ENCODE peak calls at places on chromosomes 3 and 15, in four cellular contexts. Q is left cardiac atrium, P is DMS153, K is HEK293T. D is an unnamed sample.

GRCh38 chr15:84981711-84982300 is at the start of gene PDE8A:
- DNase-seq in Q (peak), P (no peak), K (peak), D (peak)

GRCh38 chr15:87623832-87624231 is 632.7 kb downstream of the NTRK3 start:
- DNase-seq in Q (no peak), P (no peak), K (no peak), D (no peak)

GRCh38 chr3:42013652-42014442 is 51.9 kb upstream of the ULK4 start:
- DNase-seq in Q (peak), P (no peak), K (peak), D (peak)

GRCh38 chr15:63244399-63244798 is 33.0 kb upstream of the APH1B start:
- DNase-seq in Q (no peak), P (no peak), K (no peak), D (peak)

GRCh38 chr15:41866872-41867579 is 26.8 kb downstream of the SPTBN5 start:
- DNase-seq in Q (no peak), P (no peak), K (no peak), D (no peak)

GRCh38 chr15:29852201-29852600 is 29.9 kb upstream of the TJP1 start:
- DNase-seq in Q (no peak), P (no peak), K (no peak), D (no peak)

GRCh38 chr3:141341536-141341935 is 26.8 kb upstream of the ZBTB38 start:
- DNase-seq in Q (no peak), P (no peak), K (no peak), D (no peak)

GRCh38 chr15:92899910-92900711 is at the start of gene CHD2:
- DNase-seq in Q (peak), P (peak), K (peak), D (peak)

GRCh38 chr3:126961191-126961790 is 21.6 kb upstream of the PLXNA1 start:
- DNase-seq in Q (peak), P (no peak), K (no peak), D (peak)

GRCh38 chr3:37689645-37690356 is 171.9 kb upstream of the CTDSPL start:
- DNase-seq in Q (no peak), P (no peak), K (no peak), D (no peak)

GRCh38 chr3:196108075-196108743 is 26.3 kb upstream of the TFRC start:
- DNase-seq in Q (no peak), P (no peak), K (no peak), D (no peak)

GRCh38 chr3:95254771-95255170 is 1191.9 kb downstream of the NSUN3 start:
- DNase-seq in Q (no peak), P (no peak), K (no peak), D (no peak)

GRCh38 chr3:160226026-160226739 is 961 bp downstream of the C3orf80 start:
- DNase-seq in Q (peak), P (no peak), K (peak), D (no peak)

GRCh38 chr15:58369261-58369699 is 62.5 kb upstream of the LIPC start:
- DNase-seq in Q (no peak), P (no peak), K (no peak), D (peak)

GRCh38 chr3:157916672-157917071 is 189.5 kb downstream of the SHOX2 start:
- DNase-seq in Q (no peak), P (no peak), K (no peak), D (peak)

GRCh38 chr3:133527306-133527705 is 46.2 kb upstream of the CDV3 start:
- DNase-seq in Q (no peak), P (peak), K (no peak), D (peak)

GRCh38 chr3:53347261-53348064 is at the start of gene DCP1A:
- DNase-seq in Q (peak), P (peak), K (peak), D (peak)

GRCh38 chr3:71416868-71417267 is 166.7 kb downstream of the FOXP1 start:
- DNase-seq in Q (no peak), P (no peak), K (peak), D (no peak)

GRCh38 chr3:62203152-62203551 is 170.2 kb downstream of the FEZF2 start:
- DNase-seq in Q (no peak), P (no peak), K (no peak), D (no peak)

GRCh38 chr3:192571197-192571791 is 156.0 kb downstream of the FGF12 start:
- DNase-seq in Q (peak), P (peak), K (peak), D (peak)

GRCh38 chr3:39665441-39665840 is 144.0 kb upstream of the MYRIP start:
- DNase-seq in Q (no peak), P (no peak), K (no peak), D (no peak)

GRCh38 chr3:179149239-179149887 is 1.2 kb downstream of the PIK3CA start:
- DNase-seq in Q (no peak), P (no peak), K (no peak), D (peak)

GRCh38 chr3:117553461-117553860 is 843.9 kb downstream of the TUSC7 start:
- DNase-seq in Q (no peak), P (no peak), K (no peak), D (peak)

GRCh38 chr3:109224333-109224732 is 87.8 kb downstream of the C3orf85 start:
- DNase-seq in Q (no peak), P (peak), K (peak), D (no peak)

GRCh38 chr15:64686130-64686735 is 89.2 kb downstream of the RBPMS2 start:
- DNase-seq in Q (no peak), P (no peak), K (peak), D (peak)

GRCh38 chr3:130661116-130661515 is 85.5 kb downstream of the PIK3R4 start:
- DNase-seq in Q (no peak), P (no peak), K (no peak), D (no peak)

GRCh38 chr3:81097894-81098293 is 663.6 kb downstream of the GBE1 start:
- DNase-seq in Q (no peak), P (no peak), K (no peak), D (no peak)

GRCh38 chr15:41932939-41933725 is 39.2 kb downstream of the EHD4 start:
- DNase-seq in Q (no peak), P (no peak), K (no peak), D (no peak)

GRCh38 chr3:193996641-193997089 is 139.3 kb upstream of the HES1 start:
- DNase-seq in Q (no peak), P (no peak), K (no peak), D (peak)

GRCh38 chr15:45854455-45855202 is 219.8 kb downstream of the SQOR start:
- DNase-seq in Q (no peak), P (no peak), K (no peak), D (no peak)

GRCh38 chr15:56042523-56042922 is 49.1 kb upstream of the NEDD4 start:
- DNase-seq in Q (no peak), P (no peak), K (no peak), D (no peak)

GRCh38 chr3:168096210-168096795 is 579 bp upstream of the GOLIM4 start:
- DNase-seq in Q (peak), P (peak), K (peak), D (peak)

GRCh38 chr3:135908225-135908624 is 57.3 kb upstream of the PPP2R3A start:
- DNase-seq in Q (no peak), P (peak), K (no peak), D (peak)

GRCh38 chr3:10122724-10123123 is 7.2 kb downstream of the BRK1 start:
- DNase-seq in Q (no peak), P (no peak), K (no peak), D (no peak)

GRCh38 chr15:66906660-66907059 is 158.7 kb upstream of the SMAD3 start:
- DNase-seq in Q (no peak), P (no peak), K (no peak), D (no peak)

GRCh38 chr15:100635406-100636071 is 33.1 kb downstream of the ASB7 start:
- DNase-seq in Q (no peak), P (no peak), K (no peak), D (no peak)

D was measured in EH.